ENCODE peak calls at places on chromosomes 11 and 22, in four cellular contexts. One of them, this sample, is unnamed. For H3K36me3, the result is how much of the 10 kb centered on the place peaks cover.

GRCh38 chr11:12224537-12224893 is 114.1 kb downstream of the MICAL2 start:
- DNase-seq in IMR-90: peak
- DNase-seq in adrenal gland: peak
- DNase-seq in esophagus squamous epithelium: peak
- DNase-seq in this sample: peak

GRCh38 chr11:110082899-110083298 is 10.3 kb upstream of the ZC3H12C start:
- DNase-seq in IMR-90: no peak
- DNase-seq in adrenal gland: no peak
- DNase-seq in esophagus squamous epithelium: no peak
- DNase-seq in this sample: no peak

GRCh38 chr11:69010964-69011623 is 2.0 kb downstream of the MRGPRF start:
- DNase-seq in IMR-90: peak
- DNase-seq in adrenal gland: peak
- DNase-seq in esophagus squamous epithelium: no peak
- DNase-seq in this sample: peak

GRCh38 chr11:126914941-126915340 is 85.6 kb downstream of the KIRREL3 start:
- DNase-seq in IMR-90: peak
- DNase-seq in adrenal gland: no peak
- DNase-seq in esophagus squamous epithelium: no peak
- DNase-seq in this sample: no peak

GRCh38 chr22:33028191-33028700 is 29.9 kb downstream of the SYN3 start:
- DNase-seq in IMR-90: no peak
- DNase-seq in adrenal gland: no peak
- DNase-seq in esophagus squamous epithelium: no peak
- DNase-seq in this sample: no peak

GRCh38 chr22:36538529-36538928 is 9.6 kb upstream of the EIF3D start:
- DNase-seq in IMR-90: no peak
- DNase-seq in adrenal gland: no peak
- DNase-seq in esophagus squamous epithelium: no peak
- DNase-seq in this sample: no peak

GRCh38 chr11:36361472-36361871 is 65.4 kb downstream of the PRR5L start:
- DNase-seq in IMR-90: no peak
- DNase-seq in adrenal gland: no peak
- DNase-seq in esophagus squamous epithelium: no peak
- DNase-seq in this sample: no peak

GRCh38 chr11:127521413-127521812 is 520.8 kb upstream of the KIRREL3 start:
- DNase-seq in IMR-90: peak
- DNase-seq in adrenal gland: no peak
- DNase-seq in esophagus squamous epithelium: no peak
- DNase-seq in this sample: no peak

GRCh38 chr22:36413022-36413770 is 25.4 kb upstream of the MYH9 start:
- DNase-seq in IMR-90: peak
- DNase-seq in adrenal gland: peak
- DNase-seq in esophagus squamous epithelium: no peak
- DNase-seq in this sample: no peak

GRCh38 chr22:30056015-30056414 is 24.2 kb upstream of the HORMAD2 start:
- DNase-seq in IMR-90: no peak
- DNase-seq in adrenal gland: no peak
- DNase-seq in esophagus squamous epithelium: no peak
- DNase-seq in this sample: peak

GRCh38 chr11:78220218-78221157 is 31.8 kb downstream of the USP35 start:
- DNase-seq in IMR-90: no peak
- DNase-seq in adrenal gland: no peak
- DNase-seq in esophagus squamous epithelium: no peak
- DNase-seq in this sample: no peak

GRCh38 chr11:115707180-115707905 is 203.1 kb upstream of the CADM1 start:
- DNase-seq in IMR-90: no peak
- DNase-seq in adrenal gland: peak
- DNase-seq in esophagus squamous epithelium: no peak
- DNase-seq in this sample: no peak

GRCh38 chr11:119516060-119516459 is 93.1 kb upstream of the THY1 start:
- DNase-seq in IMR-90: no peak
- DNase-seq in adrenal gland: no peak
- DNase-seq in esophagus squamous epithelium: no peak
- DNase-seq in this sample: no peak

GRCh38 chr11:30917859-30918478 is 331.8 kb upstream of the MPPED2 start:
- DNase-seq in IMR-90: peak
- DNase-seq in adrenal gland: peak
- DNase-seq in esophagus squamous epithelium: no peak
- DNase-seq in this sample: no peak

GRCh38 chr11:60858731-60859464 is 3.1 kb upstream of the PTGDR2 start:
- DNase-seq in IMR-90: no peak
- DNase-seq in adrenal gland: no peak
- DNase-seq in esophagus squamous epithelium: no peak
- DNase-seq in this sample: no peak

GRCh38 chr11:130806746-130807145 is 109.5 kb downstream of the SNX19 start:
- DNase-seq in IMR-90: no peak
- DNase-seq in adrenal gland: no peak
- DNase-seq in esophagus squamous epithelium: no peak
- DNase-seq in this sample: no peak

GRCh38 chr22:44046485-44047141 is 22.5 kb downstream of the PARVB start:
- DNase-seq in IMR-90: no peak
- DNase-seq in adrenal gland: no peak
- DNase-seq in esophagus squamous epithelium: no peak
- DNase-seq in this sample: no peak

GRCh38 chr11:76598426-76598839 is 72.1 kb downstream of the LRRC32 start:
- DNase-seq in IMR-90: peak
- DNase-seq in adrenal gland: peak
- DNase-seq in esophagus squamous epithelium: no peak
- DNase-seq in this sample: no peak

GRCh38 chr11:95459268-95460040 is 228.5 kb upstream of the SESN3 start:
- DNase-seq in IMR-90: no peak
- DNase-seq in adrenal gland: no peak
- DNase-seq in esophagus squamous epithelium: no peak
- DNase-seq in this sample: no peak

GRCh38 chr11:108929241-108929640 is 264.4 kb downstream of the DDX10 start:
- DNase-seq in IMR-90: peak
- DNase-seq in adrenal gland: no peak
- DNase-seq in esophagus squamous epithelium: no peak
- DNase-seq in this sample: no peak

GRCh38 chr11:126585388-126586302 is 230.2 kb downstream of the ST3GAL4 start:
- DNase-seq in IMR-90: peak
- DNase-seq in adrenal gland: peak
- DNase-seq in esophagus squamous epithelium: no peak
- DNase-seq in this sample: peak

GRCh38 chr11:116981216-116981887 is 116.9 kb downstream of the SIK3 start:
- DNase-seq in IMR-90: no peak
- DNase-seq in adrenal gland: no peak
- DNase-seq in esophagus squamous epithelium: no peak
- DNase-seq in this sample: no peak

DNA sequence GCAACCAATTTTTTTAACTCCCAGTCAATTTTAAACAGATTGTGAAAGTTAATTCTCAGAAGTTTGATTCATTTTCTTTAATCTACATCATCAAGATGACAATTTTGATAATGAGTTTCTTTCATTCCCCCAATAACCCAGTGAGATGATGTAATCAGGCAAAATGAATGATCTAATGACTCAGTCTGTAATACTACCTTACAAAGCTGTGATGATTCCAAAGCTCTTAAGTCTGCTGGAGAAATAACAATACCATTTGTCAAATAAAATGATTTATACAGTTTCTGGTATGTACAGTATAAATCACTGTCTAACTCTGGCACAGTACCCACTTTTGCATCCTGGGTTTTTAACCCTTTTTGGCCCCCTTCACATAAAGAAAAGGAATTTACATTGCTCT is 4.4 kb upstream of the AKIP1 start:
- DNase-seq in IMR-90: peak
- DNase-seq in adrenal gland: no peak
- DNase-seq in esophagus squamous epithelium: no peak
- DNase-seq in this sample: no peak
- TF ChIP-seq POLR2A in IMR-90: no peak
- TF ChIP-seq POLR2A in adrenal gland: no peak
- TF ChIP-seq POLR2A in esophagus squamous epithelium: no peak
- TF ChIP-seq POLR2A in this sample: no peak

DNA sequence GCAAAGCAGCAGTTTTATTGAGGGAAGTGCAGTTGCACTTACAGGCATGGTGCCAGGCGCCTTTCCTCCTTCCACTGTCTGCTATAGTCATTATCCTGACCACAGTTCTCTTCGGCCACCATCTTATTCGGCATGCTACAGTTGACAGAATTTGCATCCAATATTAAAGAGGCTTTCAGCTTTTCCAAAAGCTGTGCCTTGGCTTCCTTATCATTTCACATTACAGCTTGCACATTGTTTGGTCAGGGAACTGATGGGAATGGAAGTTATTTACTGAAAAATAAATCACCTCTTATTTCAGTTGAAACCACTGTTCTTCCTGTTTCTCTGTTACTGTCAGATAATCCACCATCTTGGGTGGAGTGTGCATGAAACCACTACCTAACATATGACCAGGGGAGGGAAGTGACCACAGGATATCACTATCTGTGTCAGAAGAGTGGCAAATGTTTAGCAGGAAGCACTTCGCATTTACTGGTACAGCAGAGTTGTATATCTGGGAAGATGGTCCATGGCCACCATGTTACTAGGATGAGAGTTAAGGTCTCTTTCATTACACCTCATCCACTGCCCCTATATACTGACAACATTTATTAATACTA is 74.6 kb upstream of the PICALM start:
- DNase-seq in IMR-90: no peak
- DNase-seq in adrenal gland: no peak
- DNase-seq in esophagus squamous epithelium: no peak
- DNase-seq in this sample: no peak
- TF ChIP-seq CTCF in IMR-90: no peak
- TF ChIP-seq CTCF in adrenal gland: no peak
- TF ChIP-seq CTCF in esophagus squamous epithelium: no peak
- TF ChIP-seq CTCF in this sample: no peak

GRCh38 chr11:122647728-122648127 is 7.8 kb upstream of the UBASH3B start:
- DNase-seq in IMR-90: no peak
- DNase-seq in adrenal gland: no peak
- DNase-seq in esophagus squamous epithelium: no peak
- DNase-seq in this sample: no peak
- H3K36me3 ChIP-seq in IMR-90: under half
- H3K36me3 ChIP-seq in adrenal gland: under half
- H3K36me3 ChIP-seq in esophagus squamous epithelium: under half
- H3K36me3 ChIP-seq in this sample: under half

DNA sequence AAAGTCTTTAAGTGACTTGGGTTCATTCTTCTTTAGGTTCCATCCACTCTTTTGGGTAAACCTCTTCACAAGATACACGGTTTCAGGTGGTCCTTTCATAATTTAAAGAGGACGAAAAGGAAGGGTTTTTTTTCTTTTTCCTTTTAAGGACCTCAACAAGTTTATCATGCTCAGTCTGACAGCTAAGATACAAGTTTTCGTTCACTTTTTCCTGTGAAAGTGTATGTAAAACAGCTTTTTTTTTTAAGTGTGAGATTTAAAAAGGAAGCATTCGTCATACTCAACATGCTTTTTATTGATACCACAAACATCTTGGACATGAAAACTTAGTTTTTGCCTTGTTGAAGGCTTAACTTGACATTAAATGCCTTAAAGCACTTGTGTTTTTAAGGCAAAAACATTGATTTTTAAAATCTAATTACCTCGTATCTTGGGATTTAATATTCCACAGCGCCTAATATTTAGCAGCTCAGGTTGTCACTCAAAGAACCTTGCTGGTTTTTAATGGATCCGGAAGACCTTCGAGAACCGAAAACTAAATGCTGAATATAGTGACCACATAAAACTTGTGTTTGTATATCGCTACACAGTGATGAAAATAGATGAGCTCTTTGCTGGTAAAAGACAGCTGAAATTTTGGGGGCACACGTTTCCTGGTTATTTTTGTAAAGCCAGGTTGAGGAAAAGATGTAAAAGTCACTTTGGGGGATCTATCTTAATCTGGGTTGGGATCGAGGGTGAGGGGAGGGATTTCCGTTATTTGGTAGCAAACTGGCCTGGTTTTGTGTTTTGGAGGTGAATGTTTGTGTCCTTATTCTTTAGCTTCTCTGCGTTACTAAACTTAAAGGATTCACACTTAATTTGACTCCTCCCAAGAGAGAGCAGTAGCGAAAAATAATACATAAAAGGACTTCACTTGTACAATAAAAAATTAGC is 2.3 kb downstream of the PCF11 start:
- DNase-seq in IMR-90: no peak
- DNase-seq in adrenal gland: no peak
- DNase-seq in esophagus squamous epithelium: no peak
- DNase-seq in this sample: no peak
- TF ChIP-seq POLR2A in IMR-90: no peak
- TF ChIP-seq POLR2A in adrenal gland: no peak
- TF ChIP-seq POLR2A in esophagus squamous epithelium: no peak
- TF ChIP-seq POLR2A in this sample: no peak

DNA sequence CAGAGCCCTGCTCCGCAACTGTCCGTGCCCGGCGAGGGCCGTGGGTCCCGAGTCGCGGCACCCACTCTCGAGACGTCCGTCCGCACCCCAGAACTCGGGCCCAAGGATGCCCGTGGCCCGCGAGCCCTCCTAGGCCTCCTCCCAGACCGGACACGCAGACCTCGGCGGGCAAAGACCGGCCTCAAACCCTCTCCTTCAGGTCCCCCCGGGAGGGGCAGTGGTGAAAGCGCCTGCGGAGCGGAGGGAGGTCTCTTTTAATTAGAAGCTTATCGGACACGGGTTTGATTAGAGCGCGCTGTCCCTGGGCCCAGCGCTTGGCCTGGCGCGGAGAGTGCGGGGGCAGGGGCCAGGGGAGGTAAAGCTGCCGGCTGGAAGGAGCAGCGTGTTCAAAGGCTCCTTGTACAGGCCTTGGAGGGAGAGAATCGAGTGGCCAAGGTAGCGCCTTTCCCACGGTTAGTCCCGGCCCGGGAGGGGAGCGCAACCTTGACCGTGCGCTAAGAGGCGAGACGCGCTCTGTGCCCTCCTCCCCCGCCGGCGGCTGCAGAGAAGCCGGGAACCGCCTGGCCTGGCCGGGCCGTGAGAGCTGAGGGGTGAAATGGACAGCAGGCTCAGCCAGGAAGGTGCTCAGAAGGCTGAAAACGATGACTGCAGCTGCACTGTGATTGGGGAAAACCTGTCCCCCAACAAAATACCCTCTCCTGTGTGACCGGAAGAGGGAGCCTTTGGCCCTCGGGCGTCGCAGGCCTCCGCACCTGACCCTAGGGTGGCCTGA is 4.6 kb downstream of the WT1 start:
- DNase-seq in IMR-90: no peak
- DNase-seq in adrenal gland: no peak
- DNase-seq in esophagus squamous epithelium: no peak
- DNase-seq in this sample: no peak
- TF ChIP-seq CTCF in IMR-90: no peak
- TF ChIP-seq CTCF in adrenal gland: no peak
- TF ChIP-seq CTCF in esophagus squamous epithelium: no peak
- TF ChIP-seq CTCF in this sample: no peak